ENCODE peak calls at places on chromosomes 11 and 22, in seven cellular contexts. N is A673, P is heart left ventricle, S is breast epithelium, L is GM12865, F is BJ, J is astrocyte of the cerebellum. A is an unnamed sample.

GRCh38 chr22:17802822-17803221 is 28.6 kb upstream of the BID start:
- DNase-seq in N (no peak), P (no peak), S (no peak), L (no peak), F (no peak), J (no peak), A (no peak)

GRCh38 chr22:46390652-46391301 is 55.3 kb downstream of the TRMU start:
- DNase-seq in N (peak), P (peak), S (peak), L (no peak), F (peak), J (no peak), A (peak)

GRCh38 chr11:5815534-5815933 is 6.8 kb downstream of the OR52N2 start:
- DNase-seq in N (no peak), P (no peak), S (no peak), L (no peak), F (no peak), J (no peak), A (no peak)

GRCh38 chr22:48097723-48098122 is 1335.3 kb downstream of the TBC1D22A start:
- DNase-seq in N (no peak), P (no peak), S (peak), L (peak), F (no peak), J (no peak), A (no peak)

GRCh38 chr11:33329705-33330329 is 72.6 kb downstream of the HIPK3 start:
- DNase-seq in N (peak), P (peak), S (no peak), L (peak), F (no peak), J (peak), A (peak)

GRCh38 chr11:18013790-18014507 is 1.1 kb upstream of the SERGEF start:
- DNase-seq in N (no peak), P (peak), S (no peak), L (peak), F (no peak), J (no peak), A (peak)

GRCh38 chr11:79076526-79077115 is 364.2 kb downstream of the TENM4 start:
- DNase-seq in N (peak), P (no peak), S (no peak), L (peak), F (no peak), J (no peak), A (peak)

GRCh38 chr11:47271961-47272661 is 2.2 kb downstream of the MADD start:
- DNase-seq in N (no peak), P (peak), S (no peak), L (peak), F (no peak), J (no peak), A (no peak)

GRCh38 chr22:35313311-35314121 is 13.8 kb downstream of the TOM1 start:
- DNase-seq in N (no peak), P (peak), S (no peak), L (peak), F (peak), J (peak), A (no peak)

GRCh38 chr22:48055827-48056226 is 1293.4 kb downstream of the TBC1D22A start:
- DNase-seq in N (no peak), P (no peak), S (no peak), L (no peak), F (no peak), J (no peak), A (no peak)

GRCh38 chr22:41238570-41239442 is 1.9 kb downstream of the CHADL start:
- DNase-seq in N (no peak), P (no peak), S (no peak), L (no peak), F (no peak), J (no peak), A (no peak)

GRCh38 chr22:46679711-46680269 is 58.3 kb downstream of the CERK start:
- DNase-seq in N (no peak), P (no peak), S (no peak), L (no peak), F (no peak), J (no peak), A (no peak)

GRCh38 chr11:103295704-103296103 is 186.5 kb downstream of the DYNC2H1 start:
- DNase-seq in N (no peak), P (no peak), S (no peak), L (no peak), F (no peak), J (no peak), A (peak)

GRCh38 chr11:34915136-34916013 is 804 bp downstream of the APIP start:
- DNase-seq in N (peak), P (no peak), S (no peak), L (no peak), F (no peak), J (peak), A (no peak)

GRCh38 chr11:129224538-129224937 is 32.4 kb upstream of the ARHGAP32 start:
- DNase-seq in N (no peak), P (no peak), S (no peak), L (no peak), F (no peak), J (no peak), A (no peak)

GRCh38 chr11:59615132-59615636 is 390 bp downstream of the OSBP start:
- DNase-seq in N (peak), P (peak), S (peak), L (peak), F (no peak), J (no peak), A (no peak)

GRCh38 chr11:112410325-112410724 is 149.7 kb upstream of the PLET1 start:
- DNase-seq in N (no peak), P (no peak), S (no peak), L (peak), F (no peak), J (no peak), A (no peak)

GRCh38 chr22:19800761-19801244 is 40.2 kb downstream of the TBX1 start:
- DNase-seq in N (no peak), P (no peak), S (no peak), L (no peak), F (no peak), J (no peak), A (peak)
- TF ChIP-seq CTCF in N (peak), P (peak), S (peak), L (no peak), F (peak), J (peak), A (peak)

GRCh38 chr22:22388494-22388893 is 120.0 kb downstream of the ZNF280B start:
- DNase-seq in N (no peak), P (no peak), S (no peak), L (no peak), F (no peak), J (no peak), A (no peak)
- TF ChIP-seq CTCF in N (no peak), P (no peak), S (no peak), L (no peak), F (no peak), J (no peak), A (no peak)

DNA sequence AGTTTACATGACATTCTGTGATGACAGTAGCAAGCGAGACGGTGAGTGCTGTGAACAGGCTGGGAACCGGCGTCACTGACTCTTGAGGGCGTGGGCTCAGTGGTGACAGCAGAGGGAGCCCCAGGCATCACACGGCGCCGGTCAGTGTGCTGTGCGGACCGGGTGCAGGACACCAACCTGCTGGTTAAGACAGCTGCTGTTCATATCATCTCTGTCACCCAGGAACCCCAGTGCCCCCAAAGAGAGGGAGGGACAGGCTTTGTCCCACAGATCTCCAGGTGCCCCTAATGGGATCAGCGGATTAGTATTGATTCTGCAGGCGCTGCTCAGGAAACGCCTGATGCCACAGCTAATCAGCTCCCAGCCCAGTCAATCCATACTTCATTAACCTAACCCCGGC is 18.4 kb downstream of the B3GAT1 start:
- DNase-seq in N (no peak), P (no peak), S (no peak), L (no peak), F (no peak), J (no peak), A (peak)
- TF ChIP-seq CTCF in N (peak), P (no peak), S (no peak), L (no peak), F (no peak), J (no peak), A (peak)

GRCh38 chr11:15774021-15774862 is 582.1 kb downstream of the SOX6 start:
- DNase-seq in N (no peak), P (no peak), S (no peak), L (no peak), F (no peak), J (no peak), A (peak)

GRCh38 chr11:15773024-15773423 is 583.3 kb downstream of the SOX6 start:
- DNase-seq in N (no peak), P (no peak), S (no peak), L (no peak), F (no peak), J (no peak), A (no peak)

GRCh38 chr11:15769203-15769602 is 587.1 kb downstream of the SOX6 start:
- DNase-seq in N (no peak), P (no peak), S (no peak), L (no peak), F (no peak), J (no peak), A (no peak)

GRCh38 chr11:15768321-15768720 is 588.0 kb downstream of the SOX6 start:
- DNase-seq in N (no peak), P (no peak), S (no peak), L (no peak), F (no peak), J (no peak), A (no peak)

GRCh38 chr11:15770798-15771414 is 585.4 kb downstream of the SOX6 start:
- DNase-seq in N (peak), P (peak), S (no peak), L (peak), F (no peak), J (peak), A (peak)
- TF ChIP-seq CTCF in N (peak), P (peak), S (peak), L (peak), F (peak), J (peak), A (peak)

GRCh38 chr11:58068640-58069039 is 37.9 kb downstream of the OR6Q1 start:
- DNase-seq in N (peak), P (no peak), S (no peak), L (no peak), F (no peak), J (no peak), A (no peak)
- TF ChIP-seq CTCF in N (peak), P (no peak), S (no peak), L (no peak), F (no peak), J (no peak), A (peak)

GRCh38 chr11:126595560-126595959 is 240.1 kb downstream of the ST3GAL4 start:
- DNase-seq in N (no peak), P (no peak), S (no peak), L (no peak), F (no peak), J (no peak), A (no peak)
- TF ChIP-seq CTCF in N (no peak), P (no peak), S (no peak), L (no peak), F (no peak), J (no peak), A (no peak)

GRCh38 chr11:118996926-118997626 is 862 bp upstream of the CENATAC start:
- DNase-seq in N (peak), P (no peak), S (no peak), L (peak), F (no peak), J (no peak), A (peak)
- TF ChIP-seq CTCF in N (peak), P (no peak), S (no peak), L (peak), F (peak), J (peak), A (peak)

GRCh38 chr22:30297276-30298004 is 8.1 kb upstream of the CASTOR1 start:
- DNase-seq in N (no peak), P (no peak), S (no peak), L (no peak), F (no peak), J (no peak), A (no peak)

GRCh38 chr22:30296324-30296723 is 7.0 kb upstream of the CASTOR1 start:
- DNase-seq in N (no peak), P (no peak), S (no peak), L (no peak), F (no peak), J (no peak), A (no peak)

GRCh38 chr22:30299322-30299721 is 10.0 kb upstream of the CASTOR1 start:
- DNase-seq in N (no peak), P (no peak), S (no peak), L (no peak), F (no peak), J (no peak), A (no peak)

GRCh38 chr22:30296851-30297250 is 7.5 kb upstream of the CASTOR1 start:
- DNase-seq in N (no peak), P (no peak), S (no peak), L (no peak), F (no peak), J (no peak), A (no peak)

GRCh38 chr22:30298005-30298701 is 8.8 kb upstream of the CASTOR1 start:
- DNase-seq in N (no peak), P (no peak), S (peak), L (no peak), F (no peak), J (no peak), A (no peak)
- TF ChIP-seq CTCF in N (no peak), P (no peak), S (peak), L (no peak), F (no peak), J (no peak), A (no peak)

GRCh38 chr11:64786308-64786707 is 8.0 kb upstream of the SF1 start:
- DNase-seq in N (no peak), P (no peak), S (peak), L (no peak), F (no peak), J (no peak), A (no peak)

GRCh38 chr11:64788321-64789215 is 10.2 kb upstream of the SF1 start:
- DNase-seq in N (no peak), P (no peak), S (no peak), L (no peak), F (no peak), J (no peak), A (no peak)

GRCh38 chr11:64789331-64790204 is 11.2 kb upstream of the SF1 start:
- DNase-seq in N (no peak), P (no peak), S (no peak), L (no peak), F (no peak), J (no peak), A (no peak)

GRCh38 chr11:64784813-64785581 is 6.7 kb upstream of the SF1 start:
- DNase-seq in N (no peak), P (no peak), S (no peak), L (no peak), F (no peak), J (no peak), A (no peak)

GRCh38 chr11:64787526-64788320 is 9.4 kb upstream of the SF1 start:
- DNase-seq in N (peak), P (no peak), S (peak), L (peak), F (no peak), J (no peak), A (peak)
- TF ChIP-seq CTCF in N (peak), P (peak), S (peak), L (peak), F (peak), J (peak), A (peak)

GRCh38 chr22:49170053-49170452 is 657.6 kb downstream of the BRD1 start:
- DNase-seq in N (no peak), P (no peak), S (no peak), L (no peak), F (no peak), J (no peak), A (peak)
- TF ChIP-seq CTCF in N (no peak), P (no peak), S (no peak), L (no peak), F (no peak), J (no peak), A (peak)

A was measured in neural progenitor cell.